ENCODE peak calls at places on chromosomes 7 and 10, in five cellular contexts. One of them, this sample, is unnamed. For H3K4me1, the result is how much of the 10 kb centered on the place peaks cover.

GRCh38 chr10:23314835-23315239 is 29.8 kb downstream of the C10orf67 start:
- DNase-seq in PC-9: peak
- DNase-seq in iPS DF 6.9: peak
- DNase-seq in stomach: peak
- DNase-seq in A549: peak
- DNase-seq in this sample: peak

GRCh38 chr10:47349941-47350371 is 1.8 kb downstream of the RBP3 start:
- DNase-seq in stomach: no peak
- DNase-seq in PC-9: no peak
- DNase-seq in A549: no peak
- DNase-seq in iPS DF 6.9: no peak
- DNase-seq in this sample: no peak

GRCh38 chr7:138243430-138243829 is 167.2 kb downstream of the AKR1D1 start:
- DNase-seq in PC-9: no peak
- DNase-seq in A549: peak
- DNase-seq in iPS DF 6.9: peak
- DNase-seq in stomach: peak
- DNase-seq in this sample: no peak

GRCh38 chr7:19567011-19567410 is 141.8 kb downstream of the POLR1F start:
- DNase-seq in A549: no peak
- DNase-seq in stomach: no peak
- DNase-seq in PC-9: no peak
- DNase-seq in iPS DF 6.9: no peak
- DNase-seq in this sample: no peak

GRCh38 chr7:89238156-89238555 is 442.6 kb upstream of the TEX47 start:
- DNase-seq in iPS DF 6.9: no peak
- DNase-seq in stomach: no peak
- DNase-seq in A549: no peak
- DNase-seq in PC-9: no peak
- DNase-seq in this sample: no peak

GRCh38 chr10:110841767-110842267 is 29.9 kb upstream of the PDCD4 start:
- DNase-seq in iPS DF 6.9: no peak
- DNase-seq in A549: no peak
- DNase-seq in PC-9: no peak
- DNase-seq in stomach: no peak
- DNase-seq in this sample: no peak

GRCh38 chr10:11125004-11125403 is 107.3 kb downstream of the CELF2 start:
- DNase-seq in stomach: no peak
- DNase-seq in iPS DF 6.9: no peak
- DNase-seq in A549: no peak
- DNase-seq in PC-9: no peak
- DNase-seq in this sample: no peak

GRCh38 chr7:90213521-90213920 is 2.0 kb downstream of the STEAP2 start:
- DNase-seq in A549: no peak
- DNase-seq in iPS DF 6.9: no peak
- DNase-seq in PC-9: no peak
- DNase-seq in stomach: no peak
- DNase-seq in this sample: no peak

GRCh38 chr10:62895058-62895457 is 78.9 kb upstream of the EGR2 start:
- DNase-seq in A549: no peak
- DNase-seq in iPS DF 6.9: no peak
- DNase-seq in PC-9: no peak
- DNase-seq in stomach: no peak
- DNase-seq in this sample: no peak

GRCh38 chr7:22697897-22698645 is 28.9 kb upstream of the IL6 start:
- DNase-seq in stomach: no peak
- DNase-seq in iPS DF 6.9: no peak
- DNase-seq in PC-9: peak
- DNase-seq in A549: no peak
- DNase-seq in this sample: no peak

GRCh38 chr10:67175354-67175753 is 249.5 kb downstream of the LRRTM3 start:
- DNase-seq in stomach: no peak
- DNase-seq in PC-9: no peak
- DNase-seq in A549: no peak
- DNase-seq in iPS DF 6.9: no peak
- DNase-seq in this sample: no peak

GRCh38 chr7:32952876-32953275 is 4.4 kb upstream of the FKBP9 start:
- DNase-seq in A549: no peak
- DNase-seq in iPS DF 6.9: no peak
- DNase-seq in stomach: no peak
- DNase-seq in PC-9: no peak
- DNase-seq in this sample: no peak

GRCh38 chr7:158976468-158976848 is 120.1 kb downstream of the DYNC2I1 start:
- DNase-seq in A549: no peak
- DNase-seq in stomach: no peak
- DNase-seq in iPS DF 6.9: no peak
- DNase-seq in PC-9: no peak
- DNase-seq in this sample: no peak

GRCh38 chr7:4612939-4613841 is 68.9 kb upstream of the FOXK1 start:
- DNase-seq in A549: no peak
- DNase-seq in PC-9: no peak
- DNase-seq in stomach: no peak
- DNase-seq in iPS DF 6.9: no peak
- DNase-seq in this sample: peak

GRCh38 chr7:85829817-85830432 is 643.1 kb upstream of the SEMA3D start:
- DNase-seq in iPS DF 6.9: no peak
- DNase-seq in PC-9: no peak
- DNase-seq in stomach: no peak
- DNase-seq in A549: peak
- DNase-seq in this sample: no peak

GRCh38 chr10:68088744-68089143 is 13.7 kb upstream of the HERC4 start:
- DNase-seq in PC-9: peak
- DNase-seq in iPS DF 6.9: no peak
- DNase-seq in A549: no peak
- DNase-seq in stomach: no peak
- DNase-seq in this sample: no peak

GRCh38 chr10:87557409-87557808 is 52.7 kb downstream of the MINPP1 start:
- DNase-seq in iPS DF 6.9: no peak
- DNase-seq in PC-9: no peak
- DNase-seq in stomach: no peak
- DNase-seq in A549: no peak
- DNase-seq in this sample: no peak

GRCh38 chr7:150974468-150975391 is 3.4 kb downstream of the KCNH2 start:
- DNase-seq in iPS DF 6.9: no peak
- DNase-seq in stomach: peak
- DNase-seq in PC-9: no peak
- DNase-seq in A549: peak
- DNase-seq in this sample: no peak

GRCh38 chr10:20313665-20314064 is 497.4 kb downstream of the PLXDC2 start:
- DNase-seq in stomach: no peak
- DNase-seq in A549: no peak
- DNase-seq in iPS DF 6.9: no peak
- DNase-seq in PC-9: no peak
- DNase-seq in this sample: no peak

GRCh38 chr7:39357648-39358047 is 208.6 kb upstream of the YAE1 start:
- DNase-seq in stomach: no peak
- DNase-seq in iPS DF 6.9: no peak
- DNase-seq in A549: peak
- DNase-seq in PC-9: no peak
- DNase-seq in this sample: no peak

GRCh38 chr7:132080467-132080866 is 495.8 kb downstream of the PLXNA4 start:
- DNase-seq in iPS DF 6.9: no peak
- DNase-seq in stomach: peak
- DNase-seq in PC-9: no peak
- DNase-seq in A549: no peak
- DNase-seq in this sample: no peak

GRCh38 chr7:141558544-141559183 is 7.5 kb downstream of the AGK start:
- DNase-seq in PC-9: no peak
- DNase-seq in A549: no peak
- DNase-seq in iPS DF 6.9: no peak
- DNase-seq in stomach: no peak
- DNase-seq in this sample: peak

GRCh38 chr7:44784364-44784763 is 12.1 kb upstream of the PPIA start:
- DNase-seq in A549: no peak
- DNase-seq in PC-9: peak
- DNase-seq in iPS DF 6.9: no peak
- DNase-seq in stomach: no peak
- DNase-seq in this sample: no peak

GRCh38 chr10:114408968-114409444 is 4.7 kb upstream of the AFAP1L2 start:
- DNase-seq in PC-9: peak
- DNase-seq in iPS DF 6.9: no peak
- DNase-seq in A549: no peak
- DNase-seq in stomach: no peak
- DNase-seq in this sample: no peak

GRCh38 chr7:80335473-80336232 is 176.2 kb downstream of the GNAT3 start:
- DNase-seq in iPS DF 6.9: no peak
- DNase-seq in stomach: no peak
- DNase-seq in A549: no peak
- DNase-seq in PC-9: no peak
- DNase-seq in this sample: no peak

GRCh38 chr10:50846753-50847152 is 38.7 kb downstream of the A1CF start:
- DNase-seq in PC-9: no peak
- DNase-seq in A549: peak
- DNase-seq in stomach: no peak
- DNase-seq in iPS DF 6.9: no peak
- DNase-seq in this sample: peak

GRCh38 chr7:44113764-44114354 is 9.5 kb downstream of the POLD2 start:
- DNase-seq in A549: no peak
- DNase-seq in stomach: no peak
- DNase-seq in PC-9: no peak
- DNase-seq in iPS DF 6.9: no peak
- DNase-seq in this sample: no peak

GRCh38 chr10:6136215-6137201 is 47.7 kb downstream of the RBM17 start:
- DNase-seq in A549: no peak
- DNase-seq in PC-9: no peak
- DNase-seq in stomach: no peak
- DNase-seq in iPS DF 6.9: no peak
- DNase-seq in this sample: peak

GRCh38 chr7:32020760-32021159 is 49.4 kb downstream of the PDE1C start:
- DNase-seq in stomach: no peak
- DNase-seq in iPS DF 6.9: no peak
- DNase-seq in PC-9: peak
- DNase-seq in A549: no peak
- DNase-seq in this sample: no peak

GRCh38 chr7:47198159-47198558 is 383.8 kb downstream of the TNS3 start:
- DNase-seq in PC-9: no peak
- DNase-seq in stomach: no peak
- DNase-seq in iPS DF 6.9: no peak
- DNase-seq in A549: peak
- DNase-seq in this sample: no peak

GRCh38 chr7:16564909-16565426 is 38.3 kb downstream of the LRRC72 start:
- DNase-seq in PC-9: peak
- DNase-seq in iPS DF 6.9: peak
- DNase-seq in A549: peak
- DNase-seq in stomach: no peak
- DNase-seq in this sample: no peak

GRCh38 chr10:13439771-13440708 is 88.8 kb downstream of the BEND7 start:
- DNase-seq in PC-9: no peak
- DNase-seq in iPS DF 6.9: no peak
- DNase-seq in stomach: peak
- DNase-seq in A549: peak
- DNase-seq in this sample: peak

GRCh38 chr10:127344346-127344745 is 148.0 kb upstream of the INSYN2A start:
- DNase-seq in stomach: no peak
- DNase-seq in PC-9: no peak
- DNase-seq in A549: no peak
- DNase-seq in iPS DF 6.9: no peak
- DNase-seq in this sample: no peak

GRCh38 chr10:77844177-77844576 is 82.4 kb downstream of the DLG5 start:
- DNase-seq in PC-9: no peak
- DNase-seq in stomach: no peak
- DNase-seq in A549: no peak
- DNase-seq in iPS DF 6.9: no peak
- DNase-seq in this sample: no peak

GRCh38 chr10:129939416-129940275 is 24.4 kb downstream of the EBF3 start:
- DNase-seq in PC-9: no peak
- DNase-seq in A549: no peak
- DNase-seq in iPS DF 6.9: no peak
- DNase-seq in stomach: peak
- DNase-seq in this sample: no peak
- H3K4me1 ChIP-seq in PC-9: under half
- H3K4me1 ChIP-seq in A549: under half
- H3K4me1 ChIP-seq in iPS DF 6.9: under half
- H3K4me1 ChIP-seq in stomach: under half
- H3K4me1 ChIP-seq in this sample: under half

GRCh38 chr7:101747058-101747617 is 70.3 kb upstream of the CUX1 start:
- DNase-seq in PC-9: no peak
- DNase-seq in stomach: no peak
- DNase-seq in iPS DF 6.9: no peak
- DNase-seq in A549: no peak
- DNase-seq in this sample: no peak

GRCh38 chr7:101747758-101748345 is 69.6 kb upstream of the CUX1 start:
- DNase-seq in stomach: no peak
- DNase-seq in iPS DF 6.9: no peak
- DNase-seq in PC-9: no peak
- DNase-seq in A549: no peak
- DNase-seq in this sample: no peak

GRCh38 chr7:101743995-101744360 is 73.4 kb upstream of the CUX1 start:
- DNase-seq in iPS DF 6.9: no peak
- DNase-seq in stomach: no peak
- DNase-seq in PC-9: no peak
- DNase-seq in A549: no peak
- DNase-seq in this sample: no peak

GRCh38 chr7:101744588-101744987 is 72.8 kb upstream of the CUX1 start:
- DNase-seq in A549: no peak
- DNase-seq in PC-9: no peak
- DNase-seq in stomach: no peak
- DNase-seq in iPS DF 6.9: no peak
- DNase-seq in this sample: no peak

GRCh38 chr7:101746311-101746710 is 71.1 kb upstream of the CUX1 start:
- DNase-seq in PC-9: no peak
- DNase-seq in A549: no peak
- DNase-seq in stomach: no peak
- DNase-seq in iPS DF 6.9: no peak
- DNase-seq in this sample: no peak
- H3K4me1 ChIP-seq in PC-9: under half
- H3K4me1 ChIP-seq in A549: under half
- H3K4me1 ChIP-seq in stomach: under half
- H3K4me1 ChIP-seq in iPS DF 6.9: under half
- H3K4me1 ChIP-seq in this sample: under half

GRCh38 chr10:132417957-132418441 is 21.0 kb downstream of the PWWP2B start:
- DNase-seq in stomach: peak
- DNase-seq in iPS DF 6.9: no peak
- DNase-seq in PC-9: no peak
- DNase-seq in A549: no peak
- DNase-seq in this sample: no peak

GRCh38 chr10:132415255-132415654 is 18.3 kb downstream of the PWWP2B start:
- DNase-seq in A549: no peak
- DNase-seq in PC-9: no peak
- DNase-seq in stomach: no peak
- DNase-seq in iPS DF 6.9: no peak
- DNase-seq in this sample: no peak

GRCh38 chr10:132417249-132417878 is 20.4 kb downstream of the PWWP2B start:
- DNase-seq in iPS DF 6.9: no peak
- DNase-seq in stomach: no peak
- DNase-seq in PC-9: no peak
- DNase-seq in A549: no peak
- DNase-seq in this sample: no peak

GRCh38 chr10:132415956-132416355 is 19.0 kb downstream of the PWWP2B start:
- DNase-seq in A549: no peak
- DNase-seq in iPS DF 6.9: no peak
- DNase-seq in PC-9: no peak
- DNase-seq in stomach: no peak
- DNase-seq in this sample: no peak

GRCh38 chr10:132416566-132417248 is 19.7 kb downstream of the PWWP2B start:
- DNase-seq in PC-9: no peak
- DNase-seq in stomach: no peak
- DNase-seq in iPS DF 6.9: no peak
- DNase-seq in A549: no peak
- DNase-seq in this sample: no peak
- H3K4me1 ChIP-seq in PC-9: under half
- H3K4me1 ChIP-seq in stomach: half or more
- H3K4me1 ChIP-seq in iPS DF 6.9: under half
- H3K4me1 ChIP-seq in A549: under half
- H3K4me1 ChIP-seq in this sample: under half

GRCh38 chr10:80489371-80490112 is 35.4 kb downstream of the TSPAN14 start:
- DNase-seq in PC-9: no peak
- DNase-seq in A549: no peak
- DNase-seq in iPS DF 6.9: no peak
- DNase-seq in stomach: no peak
- DNase-seq in this sample: no peak
- H3K4me1 ChIP-seq in PC-9: half or more
- H3K4me1 ChIP-seq in A549: half or more
- H3K4me1 ChIP-seq in iPS DF 6.9: under half
- H3K4me1 ChIP-seq in stomach: half or more
- H3K4me1 ChIP-seq in this sample: under half